ENCODE peak calls at places on chromosome 21, in ten cellular contexts. H is fibroblast of mammary gland; S is astrocyte of the spinal cord; W is heart right ventricle; G is left lung; N is left ventricle myocardium inferior; M is esophagus muscularis mucosa; P is body of pancreas; F is dorsolateral prefrontal cortex; X is CD8-positive, alpha-beta T cell. R is an unnamed sample.

GRCh38 chr21:38839683-38840286 is 34.1 kb downstream of the ETS2 start:
- DNase-seq in H (peak; percentile 97), S (peak; percentile 96), G (no peak), P (no peak), F (no peak), M (no peak), N (no peak), W (no peak), X (no peak), R (no peak)

GRCh38 chr21:30268608-30269197 is 14.0 kb downstream of the KRTAP24-1 start:
- DNase-seq in G (no peak), H (peak; percentile 11), F (no peak), N (no peak), X (no peak), S (no peak), W (no peak), P (no peak), M (no peak), R (no peak)

GRCh38 chr21:38499296-38499695 is 1.0 kb upstream of the ERG start:
- DNase-seq in W (no peak), P (no peak), G (no peak), S (no peak), H (no peak), X (no peak), F (no peak), N (no peak), M (peak; percentile 50), R (no peak)

GRCh38 chr21:16145479-16145878 is 415.7 kb downstream of the USP25 start:
- DNase-seq in G (no peak), H (no peak), F (no peak), P (no peak), W (no peak), S (no peak), X (no peak), N (no peak), M (no peak), R (no peak)

GRCh38 chr21:28776251-28776650 is 216.4 kb downstream of the LTN1 start:
- DNase-seq in M (no peak), G (no peak), F (no peak), W (no peak), H (peak; percentile 96), S (peak; percentile 82), X (no peak), P (no peak), N (no peak), R (no peak)

GRCh38 chr21:20875741-20876140 is 122.5 kb upstream of the NCAM2 start:
- DNase-seq in G (no peak), W (no peak), X (no peak), S (peak; percentile 4), N (no peak), P (no peak), M (no peak), F (no peak), H (no peak), R (no peak)

GRCh38 chr21:16186742-16187141 is 457.0 kb downstream of the USP25 start:
- DNase-seq in P (no peak), H (no peak), G (no peak), F (no peak), N (no peak), X (no peak), W (no peak), S (no peak), M (no peak), R (no peak)

GRCh38 chr21:25373126-25374082 is 233.9 kb downstream of the MRPL39 start:
- DNase-seq in W (no peak), X (no peak), F (no peak), N (no peak), G (no peak), H (no peak), P (no peak), S (peak; percentile 20), M (no peak), R (no peak)

DNA sequence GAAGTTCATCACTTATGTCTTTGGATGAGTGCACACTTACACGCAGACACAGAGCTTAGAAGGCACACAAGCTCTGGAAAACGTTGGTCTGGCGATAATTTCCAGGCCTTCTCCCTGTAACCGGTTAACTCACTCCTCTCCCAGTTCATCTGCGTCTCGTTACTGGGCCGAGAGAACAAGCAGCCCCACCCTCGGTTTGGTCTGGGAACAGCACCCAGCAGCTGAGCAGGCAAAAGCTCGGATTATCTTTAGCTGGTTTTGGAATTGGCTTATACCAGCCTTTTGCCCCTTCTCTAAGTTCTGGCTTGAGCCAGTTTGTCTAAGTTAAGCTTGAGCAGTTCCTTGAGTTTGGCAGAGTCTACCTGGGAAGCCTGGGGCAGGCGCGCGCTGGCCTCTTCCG is 27.3 kb upstream of the COL6A1 start:
- DNase-seq in S (no peak), H (peak; percentile 81), W (no peak), F (no peak), X (no peak), N (no peak), M (no peak), P (no peak), G (no peak), R (no peak)
- TF ChIP-seq CTCF in S (peak; percentile 15), H (peak; percentile 53), W (no peak), F (no peak), X (no peak), N (peak; percentile 41), M (peak; percentile 14), P (no peak), G (no peak), R (no peak)

GRCh38 chr21:45444385-45444784 is 39.4 kb downstream of the COL18A1 start:
- DNase-seq in N (no peak), P (no peak), W (no peak), X (no peak), S (no peak), G (no peak), M (no peak), F (no peak), H (no peak), R (no peak)

GRCh38 chr21:45442276-45442675 is 37.3 kb downstream of the COL18A1 start:
- DNase-seq in X (no peak), S (no peak), F (no peak), P (no peak), N (no peak), G (no peak), W (no peak), H (no peak), M (no peak), R (no peak)

GRCh38 chr21:45445369-45445768 is 40.4 kb downstream of the COL18A1 start:
- DNase-seq in F (no peak), M (no peak), W (no peak), N (no peak), X (no peak), H (peak; percentile 22), P (no peak), G (no peak), S (no peak), R (no peak)

GRCh38 chr21:45441431-45442255 is 36.7 kb downstream of the COL18A1 start:
- DNase-seq in H (no peak), P (no peak), N (no peak), W (no peak), G (no peak), X (no peak), F (no peak), S (no peak), M (no peak), R (no peak)

DNA sequence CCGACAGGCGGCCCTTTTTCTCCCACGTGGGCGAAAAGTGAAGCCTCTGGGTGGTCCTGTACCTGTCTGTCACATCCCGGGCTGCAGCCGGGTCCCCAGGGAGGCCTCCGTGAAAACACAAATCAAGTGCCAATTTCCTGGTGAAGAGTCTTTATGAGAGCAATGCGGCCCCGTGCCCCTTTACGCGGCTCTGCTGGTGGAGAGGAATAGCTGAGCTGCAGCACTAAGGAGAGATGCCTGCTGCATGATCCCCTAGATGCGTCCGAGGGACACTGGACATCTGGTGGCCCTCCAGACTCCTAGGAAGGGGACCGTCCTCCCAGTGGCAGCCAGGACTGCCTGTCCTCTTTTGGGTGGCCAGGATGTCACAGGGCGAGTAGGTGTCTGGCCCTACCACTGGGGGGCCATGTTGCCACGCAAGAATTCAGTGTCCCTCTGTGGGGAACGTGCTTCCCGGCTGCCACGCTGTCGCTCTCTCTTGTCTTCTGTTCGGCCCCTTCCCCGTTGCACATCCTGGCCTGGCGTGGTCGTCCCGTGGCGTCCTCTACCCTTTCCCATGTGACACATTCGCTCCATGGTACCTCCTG is 38.7 kb downstream of the COL18A1 start:
- DNase-seq in H (no peak), F (no peak), N (no peak), P (no peak), G (no peak), M (no peak), S (no peak), X (no peak), W (no peak), R (no peak)
- TF ChIP-seq CTCF in H (no peak), F (peak; percentile 26), N (no peak), P (no peak), G (no peak), M (no peak), S (peak; percentile 5), X (no peak), W (no peak), R (no peak)

DNA sequence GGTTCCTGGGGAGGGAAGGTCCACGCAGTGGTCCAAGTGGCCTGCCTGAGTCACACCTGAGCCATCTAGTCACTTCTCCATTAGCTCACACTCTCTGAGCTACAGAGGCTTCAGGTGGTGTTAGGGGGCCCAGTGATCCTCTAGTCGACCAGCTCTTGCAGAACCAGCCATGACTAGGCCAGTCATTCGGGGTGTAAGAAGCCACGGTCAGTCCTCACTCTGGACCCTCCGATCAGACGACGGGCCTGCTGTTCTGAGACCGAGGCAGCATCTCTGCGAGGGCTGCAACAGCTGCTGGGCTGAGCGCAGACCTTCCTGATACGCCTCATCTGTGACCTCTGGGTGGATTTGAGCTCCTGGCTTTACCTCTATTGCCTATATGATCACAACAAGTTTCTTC is 68.8 kb downstream of the RIPK4 start:
- DNase-seq in N (no peak), S (no peak), W (no peak), F (no peak), G (no peak), H (no peak), M (no peak), X (no peak), P (no peak), R (no peak)
- TF ChIP-seq CTCF in N (no peak), S (no peak), W (no peak), F (no peak), G (no peak), H (no peak), M (no peak), X (no peak), P (no peak), R (no peak)

GRCh38 chr21:42242611-42243010 is 23.7 kb downstream of the ABCG1 start:
- DNase-seq in F (no peak), X (no peak), G (no peak), M (no peak), S (no peak), W (no peak), N (no peak), H (no peak), P (no peak), R (no peak)

GRCh38 chr21:42239556-42239955 is 20.6 kb downstream of the ABCG1 start:
- DNase-seq in P (no peak), H (no peak), M (no peak), W (no peak), N (peak; percentile 8), G (no peak), S (no peak), X (no peak), F (no peak), R (no peak)

GRCh38 chr21:42237577-42237976 is 18.6 kb downstream of the ABCG1 start:
- DNase-seq in N (no peak), X (no peak), P (no peak), W (no peak), F (no peak), M (no peak), S (no peak), H (no peak), G (no peak), R (no peak)

GRCh38 chr21:42238185-42238934 is 19.4 kb downstream of the ABCG1 start:
- DNase-seq in H (no peak), F (no peak), N (peak; percentile 7), M (no peak), X (no peak), P (no peak), W (no peak), S (no peak), G (no peak), R (no peak)

GRCh38 chr21:42239973-42240372 is 21.0 kb downstream of the ABCG1 start:
- DNase-seq in X (no peak), H (no peak), G (no peak), W (no peak), P (no peak), S (no peak), M (no peak), F (no peak), N (peak; percentile 2), R (no peak)
- TF ChIP-seq CTCF in X (no peak), H (no peak), G (no peak), W (no peak), P (no peak), S (no peak), M (no peak), F (no peak), N (no peak), R (no peak)